ENCODE peak calls at places on chromosomes 12 and 14, in five cellular contexts. V is spleen, Z is HCT116, X is transverse colon, H is sigmoid colon. I is an unnamed sample.

GRCh38 chr12:89101440-89101839 is 250.9 kb downstream of the DUSP6 start:
- DNase-seq in X (no peak), V (no peak), Z (no peak), H (no peak), I (no peak)

GRCh38 chr14:23361320-23361719 is 3.7 kb downstream of the EFS start:
- DNase-seq in Z (no peak), H (no peak), X (no peak), V (no peak), I (peak; percentile 27)

GRCh38 chr12:123997033-123997822 is 24.2 kb downstream of the ZNF664 start:
- DNase-seq in V (no peak), Z (no peak), X (no peak), H (no peak), I (peak; percentile 58)

GRCh38 chr12:34291426-34291901 is 269.2 kb downstream of the ALG10 start:
- DNase-seq in X (peak; percentile 4), Z (no peak), V (peak; percentile 70), H (peak; percentile 37), I (no peak)

GRCh38 chr14:42057176-42057575 is 450.5 kb downstream of the LRFN5 start:
- DNase-seq in V (no peak), Z (no peak), H (no peak), X (no peak), I (no peak)

GRCh38 chr12:109154485-109155438 is 38.4 kb downstream of the ACACB start:
- DNase-seq in Z (peak; percentile 87), H (peak; percentile 96), V (peak; percentile 95), X (peak; percentile 87), I (no peak)

GRCh38 chr12:52813203-52813819 is 605 bp downstream of the KRT4 start:
- DNase-seq in V (peak; percentile 64), X (no peak), Z (no peak), H (no peak), I (no peak)

GRCh38 chr14:67618617-67619063 is 1.1 kb upstream of the ARG2 start:
- DNase-seq in X (no peak), Z (no peak), H (no peak), V (no peak), I (no peak)

GRCh38 chr14:69873877-69874780 is 5.1 kb upstream of the SMOC1 start:
- DNase-seq in X (no peak), Z (no peak), V (no peak), H (no peak), I (no peak)

GRCh38 chr12:123134265-123134664 is 16.6 kb downstream of the PITPNM2 start:
- DNase-seq in H (peak; percentile 25), V (peak; percentile 52), X (no peak), Z (no peak), I (no peak)

GRCh38 chr12:119020377-119021360 is 39.3 kb downstream of the SRRM4 start:
- DNase-seq in X (peak; percentile 18), H (no peak), V (no peak), Z (peak; percentile 36), I (peak; percentile 54)

GRCh38 chr14:104075530-104076151 is 9.9 kb upstream of the ASPG start:
- DNase-seq in X (no peak), V (no peak), Z (no peak), H (no peak), I (no peak)

GRCh38 chr12:12265035-12265434 is 1.8 kb downstream of the LRP6 start:
- DNase-seq in V (no peak), H (no peak), Z (no peak), X (no peak), I (no peak)

GRCh38 chr12:79552186-79552585 is 138.6 kb downstream of the PAWR start:
- DNase-seq in V (no peak), H (no peak), X (no peak), Z (no peak), I (no peak)

GRCh38 chr12:123748661-123749060 is 13.4 kb upstream of the DNAH10 start:
- DNase-seq in H (no peak), V (no peak), X (no peak), Z (no peak), I (no peak)

GRCh38 chr14:73723799-73724621 is 9.8 kb upstream of the PNMA1 start:
- DNase-seq in H (peak; percentile 96), X (no peak), Z (no peak), V (no peak), I (peak; percentile 86)

GRCh38 chr14:68487805-68488590 is 304.9 kb downstream of the ZFP36L1 start:
- DNase-seq in Z (no peak), H (no peak), V (no peak), X (no peak), I (no peak)

GRCh38 chr12:65232490-65233077 is 45.9 kb upstream of the MSRB3 start:
- DNase-seq in V (no peak), X (no peak), H (no peak), Z (no peak), I (no peak)

GRCh38 chr12:61823102-61823501 is 437.1 kb upstream of the USP15 start:
- DNase-seq in H (no peak), X (no peak), V (no peak), Z (no peak), I (no peak)

GRCh38 chr12:66304296-66304915 is 2.1 kb downstream of the HELB start:
- DNase-seq in X (no peak), Z (no peak), H (no peak), V (no peak), I (no peak)

GRCh38 chr12:102740157-102741032 is 176.6 kb downstream of the PAH start:
- DNase-seq in X (no peak), V (no peak), Z (peak; percentile 13), H (no peak), I (no peak)

GRCh38 chr12:123431951-123432886 is 4.3 kb downstream of the RILPL2 start:
- DNase-seq in X (no peak), Z (no peak), H (no peak), V (no peak), I (no peak)

GRCh38 chr14:100548939-100549338 is 38.3 kb downstream of the BEGAIN start:
- DNase-seq in Z (no peak), H (no peak), X (no peak), V (no peak), I (no peak)

GRCh38 chr12:80553316-80553715 is 109.3 kb downstream of the PTPRQ start:
- DNase-seq in H (no peak), X (no peak), Z (peak; percentile 61), V (no peak), I (no peak)

GRCh38 chr12:46154221-46154975 is 114.4 kb downstream of the SLC38A1 start:
- DNase-seq in H (no peak), X (no peak), Z (peak; percentile 3), V (no peak), I (no peak)

GRCh38 chr14:89196561-89196960 is 220.5 kb downstream of the FOXN3 start:
- DNase-seq in H (no peak), Z (no peak), X (no peak), V (no peak), I (no peak)

GRCh38 chr12:104793280-104793679 is 164.8 kb downstream of the SLC41A2 start:
- DNase-seq in X (no peak), V (no peak), H (no peak), Z (no peak), I (no peak)

GRCh38 chr12:49588281-49588680 is 17.2 kb downstream of the FAM186B start:
- DNase-seq in Z (no peak), H (no peak), X (no peak), V (no peak), I (no peak)

GRCh38 chr14:58107947-58108552 is 44.0 kb downstream of the ARMH4 start:
- DNase-seq in H (no peak), Z (peak; percentile 52), V (no peak), X (peak; percentile 24), I (no peak)

GRCh38 chr12:80299976-80300375 is 144.1 kb upstream of the PTPRQ start:
- DNase-seq in H (no peak), V (no peak), X (no peak), Z (no peak), I (no peak)

GRCh38 chr12:85639834-85640233 is 196.4 kb downstream of the RASSF9 start:
- DNase-seq in H (no peak), Z (no peak), X (no peak), V (no peak), I (no peak)

GRCh38 chr12:26360062-26360461 is 164.7 kb downstream of the SSPN start:
- DNase-seq in H (no peak), V (no peak), X (no peak), Z (no peak), I (no peak)

GRCh38 chr14:104334812-104335161 is 196.4 kb downstream of the KIF26A start:
- DNase-seq in H (no peak), V (no peak), Z (no peak), X (no peak), I (no peak)

GRCh38 chr14:73740921-73741326 is 26.7 kb upstream of the PNMA1 start:
- DNase-seq in X (peak; percentile 92), Z (peak; percentile 61), H (peak; percentile 91), V (peak; percentile 80), I (no peak)

GRCh38 chr12:120397827-120398563 is 29.0 kb upstream of the MSI1 start:
- DNase-seq in X (no peak), H (no peak), V (no peak), Z (no peak), I (no peak)

GRCh38 chr12:120399531-120399930 is 30.6 kb upstream of the MSI1 start:
- DNase-seq in Z (no peak), X (no peak), H (no peak), V (no peak), I (no peak)

GRCh38 chr12:120404271-120404670 is 33.6 kb upstream of the COX6A1 start:
- DNase-seq in X (no peak), V (no peak), Z (no peak), H (no peak), I (no peak)

GRCh38 chr12:120406080-120406479 is 31.8 kb upstream of the COX6A1 start:
- DNase-seq in Z (no peak), V (no peak), X (no peak), H (no peak), I (no peak)

GRCh38 chr12:120402217-120402616 is 33.3 kb upstream of the MSI1 start:
- DNase-seq in V (no peak), X (no peak), H (no peak), Z (no peak), I (no peak)
- TF ChIP-seq POLR2AphosphoS5 in V (no peak), X (no peak), H (no peak), Z (no peak), I (no peak)

GRCh38 chr12:82723891-82724290 is 37.2 kb downstream of the TMTC2 start:
- DNase-seq in V (no peak), X (no peak), Z (no peak), H (no peak), I (no peak)
- H3K4me1 ChIP-seq in V (no peaks in the 10 kb centered on the region), X (no peaks in the 10 kb centered on the region), Z (no peaks in the 10 kb centered on the region), H (no peaks in the 10 kb centered on the region), I (no peaks in the 10 kb centered on the region)

DNA sequence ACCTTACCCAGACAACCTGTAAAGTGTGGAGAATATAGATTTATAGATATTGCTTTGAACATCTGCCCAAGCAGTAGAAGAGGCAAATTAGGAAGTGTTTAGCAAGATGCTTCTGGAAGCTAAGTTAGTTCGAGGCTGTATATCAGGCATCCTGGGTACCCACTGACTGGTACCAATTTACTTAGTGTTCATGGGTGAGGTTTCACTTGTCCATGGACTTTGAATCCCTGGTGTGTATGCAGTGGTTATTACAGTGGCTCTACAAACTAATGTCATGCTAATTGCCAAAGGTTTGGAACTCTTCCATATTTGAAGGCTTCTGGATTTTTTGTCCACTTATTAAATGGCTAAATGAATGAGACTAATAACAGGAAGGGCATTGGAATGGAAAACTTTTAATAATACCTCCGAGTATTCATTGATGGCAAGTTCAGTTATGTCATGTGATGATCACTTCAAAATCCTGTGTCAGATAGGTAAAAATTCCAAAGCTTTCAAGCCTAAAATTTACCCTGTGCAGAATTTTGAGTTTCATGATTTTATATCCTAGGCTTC is at the start of gene OR4E2:
- DNase-seq in X (no peak), V (no peak), Z (no peak), H (no peak), I (no peak)
- H3K4me3 ChIP-seq in X (no peak within 1 kb of the TSS), V (no peak within 1 kb of the TSS), Z (no peak within 1 kb of the TSS), H (no peak within 1 kb of the TSS), I (no peak within 1 kb of the TSS)

GRCh38 chr14:82720931-82721330 is 1187.3 kb upstream of the SEL1L start:
- DNase-seq in H (no peak), X (no peak), V (no peak), Z (no peak), I (no peak)
- TF ChIP-seq POLR2AphosphoS5 in H (no peak), X (no peak), V (no peak), Z (no peak), I (no peak)